ENCODE peak calls at places on chromosomes 11 and 22, in ten cellular contexts. One of them, this sample, is unnamed.
A peak's percentile ranks its signal among the peaks of the same experiment; 100 is the strongest.

GRCh38 chr11:113385749-113386148 is 1.8 kb upstream of the ANKK1 start:
- ATAC-seq in pancreas: no peak
- ATAC-seq in HCT116: no peak
- ATAC-seq in A549: no peak
- ATAC-seq in HepG2: no peak
- ATAC-seq in heart left ventricle: no peak
- ATAC-seq in Panc1: no peak
- ATAC-seq in aorta: no peak
- ATAC-seq in lower lobe of right lung: peak; percentile 53
- ATAC-seq in right cardiac atrium: no peak
- ATAC-seq in this sample: no peak

GRCh38 chr11:44566952-44567875 is 1.8 kb downstream of the CD82 start:
- ATAC-seq in lower lobe of right lung: no peak
- ATAC-seq in A549: no peak
- ATAC-seq in aorta: no peak
- ATAC-seq in right cardiac atrium: no peak
- ATAC-seq in HepG2: no peak
- ATAC-seq in heart left ventricle: no peak
- ATAC-seq in pancreas: no peak
- ATAC-seq in Panc1: no peak
- ATAC-seq in HCT116: no peak
- ATAC-seq in this sample: no peak

GRCh38 chr11:106398396-106399074 is 321.1 kb downstream of the AASDHPPT start:
- ATAC-seq in right cardiac atrium: no peak
- ATAC-seq in HepG2: no peak
- ATAC-seq in pancreas: peak; percentile 8
- ATAC-seq in A549: peak; percentile 73
- ATAC-seq in heart left ventricle: no peak
- ATAC-seq in Panc1: peak; percentile 82
- ATAC-seq in lower lobe of right lung: no peak
- ATAC-seq in aorta: no peak
- ATAC-seq in HCT116: peak; percentile 38
- ATAC-seq in this sample: no peak

GRCh38 chr11:9923280-9923679 is 259.4 kb downstream of the SWAP70 start:
- ATAC-seq in HCT116: no peak
- ATAC-seq in A549: no peak
- ATAC-seq in pancreas: no peak
- ATAC-seq in lower lobe of right lung: no peak
- ATAC-seq in heart left ventricle: no peak
- ATAC-seq in right cardiac atrium: no peak
- ATAC-seq in Panc1: no peak
- ATAC-seq in aorta: no peak
- ATAC-seq in HepG2: no peak
- ATAC-seq in this sample: no peak

GRCh38 chr11:22677153-22677890 is 10.9 kb downstream of the GAS2 start:
- ATAC-seq in A549: no peak
- ATAC-seq in pancreas: no peak
- ATAC-seq in heart left ventricle: peak; percentile 51
- ATAC-seq in Panc1: no peak
- ATAC-seq in right cardiac atrium: no peak
- ATAC-seq in HepG2: no peak
- ATAC-seq in HCT116: no peak
- ATAC-seq in lower lobe of right lung: no peak
- ATAC-seq in aorta: no peak
- ATAC-seq in this sample: no peak

GRCh38 chr11:12200359-12201015 is 90.1 kb downstream of the MICAL2 start:
- ATAC-seq in heart left ventricle: peak; percentile 49
- ATAC-seq in lower lobe of right lung: peak; percentile 12
- ATAC-seq in HCT116: no peak
- ATAC-seq in aorta: no peak
- ATAC-seq in HepG2: no peak
- ATAC-seq in pancreas: peak; percentile 67
- ATAC-seq in Panc1: peak; percentile 27
- ATAC-seq in A549: no peak
- ATAC-seq in right cardiac atrium: peak; percentile 28
- ATAC-seq in this sample: peak; percentile 32

GRCh38 chr11:112785104-112785503 is 176.1 kb upstream of the NCAM1 start:
- ATAC-seq in aorta: peak; percentile 69
- ATAC-seq in HCT116: no peak
- ATAC-seq in pancreas: peak; percentile 44
- ATAC-seq in right cardiac atrium: peak; percentile 70
- ATAC-seq in HepG2: no peak
- ATAC-seq in Panc1: no peak
- ATAC-seq in lower lobe of right lung: no peak
- ATAC-seq in heart left ventricle: no peak
- ATAC-seq in A549: no peak
- ATAC-seq in this sample: peak; percentile 42

GRCh38 chr22:38316340-38317236 is 645 bp downstream of the CSNK1E start:
- ATAC-seq in Panc1: peak; percentile 57
- ATAC-seq in HCT116: peak; percentile 39
- ATAC-seq in right cardiac atrium: peak; percentile 48
- ATAC-seq in A549: peak; percentile 7
- ATAC-seq in lower lobe of right lung: peak; percentile 70
- ATAC-seq in heart left ventricle: peak; percentile 11
- ATAC-seq in HepG2: peak; percentile 7
- ATAC-seq in aorta: peak; percentile 70
- ATAC-seq in pancreas: peak; percentile 69
- ATAC-seq in this sample: peak; percentile 76

GRCh38 chr11:11860103-11860979 is 18.6 kb downstream of the USP47 start:
- ATAC-seq in A549: no peak
- ATAC-seq in HepG2: no peak
- ATAC-seq in HCT116: no peak
- ATAC-seq in right cardiac atrium: no peak
- ATAC-seq in heart left ventricle: no peak
- ATAC-seq in aorta: no peak
- ATAC-seq in pancreas: no peak
- ATAC-seq in Panc1: peak; percentile 66
- ATAC-seq in lower lobe of right lung: no peak
- ATAC-seq in this sample: no peak

GRCh38 chr22:43088616-43088978 is 594 bp downstream of the TTLL1 start:
- ATAC-seq in lower lobe of right lung: no peak
- ATAC-seq in aorta: no peak
- ATAC-seq in heart left ventricle: no peak
- ATAC-seq in A549: peak; percentile 8
- ATAC-seq in HepG2: no peak
- ATAC-seq in Panc1: no peak
- ATAC-seq in right cardiac atrium: peak; percentile 9
- ATAC-seq in HCT116: no peak
- ATAC-seq in pancreas: no peak
- ATAC-seq in this sample: no peak

GRCh38 chr22:30833328-30833727 is 135.2 kb downstream of the MORC2 start:
- ATAC-seq in HepG2: no peak
- ATAC-seq in Panc1: no peak
- ATAC-seq in A549: no peak
- ATAC-seq in aorta: no peak
- ATAC-seq in right cardiac atrium: no peak
- ATAC-seq in HCT116: no peak
- ATAC-seq in lower lobe of right lung: no peak
- ATAC-seq in pancreas: no peak
- ATAC-seq in heart left ventricle: no peak
- ATAC-seq in this sample: no peak

GRCh38 chr11:124421043-124421442 is 3.6 kb downstream of the OR8B4 start:
- ATAC-seq in HepG2: no peak
- ATAC-seq in A549: no peak
- ATAC-seq in aorta: no peak
- ATAC-seq in right cardiac atrium: no peak
- ATAC-seq in HCT116: no peak
- ATAC-seq in lower lobe of right lung: no peak
- ATAC-seq in heart left ventricle: no peak
- ATAC-seq in pancreas: no peak
- ATAC-seq in Panc1: no peak
- ATAC-seq in this sample: no peak

GRCh38 chr11:57460017-57460755 is at the start of gene RTN4RL2:
- ATAC-seq in right cardiac atrium: peak; percentile 39
- ATAC-seq in aorta: no peak
- ATAC-seq in lower lobe of right lung: peak; percentile 48
- ATAC-seq in A549: peak; percentile 48
- ATAC-seq in pancreas: peak; percentile 55
- ATAC-seq in Panc1: peak; percentile 52
- ATAC-seq in heart left ventricle: no peak
- ATAC-seq in HCT116: peak; percentile 68
- ATAC-seq in HepG2: peak; percentile 39
- ATAC-seq in this sample: peak; percentile 18

GRCh38 chr22:37259540-37260029 is 15.5 kb upstream of the RAC2 start:
- ATAC-seq in Panc1: peak; percentile 72
- ATAC-seq in HepG2: no peak
- ATAC-seq in aorta: no peak
- ATAC-seq in right cardiac atrium: peak; percentile 44
- ATAC-seq in A549: peak; percentile 83
- ATAC-seq in HCT116: peak; percentile 78
- ATAC-seq in pancreas: peak; percentile 37
- ATAC-seq in lower lobe of right lung: peak; percentile 30
- ATAC-seq in heart left ventricle: no peak
- ATAC-seq in this sample: no peak

GRCh38 chr22:23219317-23219716 is 39.0 kb downstream of the BCR start:
- ATAC-seq in HCT116: no peak
- ATAC-seq in heart left ventricle: no peak
- ATAC-seq in A549: no peak
- ATAC-seq in lower lobe of right lung: no peak
- ATAC-seq in HepG2: no peak
- ATAC-seq in pancreas: no peak
- ATAC-seq in right cardiac atrium: no peak
- ATAC-seq in aorta: no peak
- ATAC-seq in Panc1: no peak
- ATAC-seq in this sample: no peak

DNA sequence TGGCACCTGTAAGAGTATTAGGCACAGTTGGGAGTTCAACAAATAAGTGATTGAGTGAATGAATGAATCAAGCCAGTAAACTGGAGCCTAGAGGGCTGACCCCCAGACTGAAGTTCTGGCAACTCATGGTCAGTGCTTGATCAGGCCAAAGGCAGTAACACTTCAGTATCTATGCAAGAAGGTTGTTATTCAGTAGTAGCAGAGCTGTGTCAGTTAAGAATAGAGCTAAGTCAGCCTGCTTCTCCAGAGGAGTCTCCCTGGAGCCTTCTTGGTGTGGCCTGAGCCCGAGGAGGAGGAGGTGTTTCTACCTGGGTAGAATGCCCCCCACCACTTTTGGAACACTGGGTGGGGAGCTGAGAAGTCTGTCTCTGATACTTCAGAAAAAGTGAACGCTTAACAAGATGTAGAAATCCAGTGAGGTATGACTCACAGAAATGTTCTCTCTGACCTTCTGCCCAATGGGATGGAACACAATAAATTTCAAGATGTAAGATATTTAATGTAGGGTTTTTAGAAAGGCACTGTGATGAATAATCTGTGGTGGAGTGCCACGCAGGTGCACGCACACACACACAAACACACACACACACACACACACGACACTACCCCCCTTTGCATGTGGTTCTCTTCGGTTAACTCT is 219.9 kb downstream of the HIPK3 start:
- ATAC-seq in Panc1: peak; percentile 52
- ATAC-seq in HepG2: no peak
- ATAC-seq in A549: peak; percentile 53
- ATAC-seq in lower lobe of right lung: no peak
- ATAC-seq in heart left ventricle: no peak
- ATAC-seq in pancreas: no peak
- ATAC-seq in HCT116: no peak
- ATAC-seq in aorta: no peak
- ATAC-seq in right cardiac atrium: no peak
- ATAC-seq in this sample: no peak
- H3K4me3 ChIP-seq in Panc1: no peak overlapping the region
- H3K4me3 ChIP-seq in HepG2: no peak overlapping the region
- H3K4me3 ChIP-seq in A549: no peak overlapping the region
- H3K4me3 ChIP-seq in lower lobe of right lung: no peak overlapping the region
- H3K4me3 ChIP-seq in heart left ventricle: no peak overlapping the region
- H3K4me3 ChIP-seq in pancreas: no peak overlapping the region
- H3K4me3 ChIP-seq in HCT116: no peak overlapping the region
- H3K4me3 ChIP-seq in aorta: no peak overlapping the region
- H3K4me3 ChIP-seq in right cardiac atrium: no peak overlapping the region
- H3K4me3 ChIP-seq in this sample: no peak overlapping the region

GRCh38 chr11:94550513-94550912 is 6.8 kb downstream of the FUT4 start:
- ATAC-seq in HepG2: no peak
- ATAC-seq in heart left ventricle: no peak
- ATAC-seq in A549: no peak
- ATAC-seq in right cardiac atrium: no peak
- ATAC-seq in pancreas: no peak
- ATAC-seq in lower lobe of right lung: no peak
- ATAC-seq in Panc1: no peak
- ATAC-seq in aorta: no peak
- ATAC-seq in HCT116: no peak
- ATAC-seq in this sample: no peak
- H3K4me1 ChIP-seq in HepG2: no peaks in the 10 kb centered on the region
- H3K4me1 ChIP-seq in heart left ventricle: peaks cover 15% of the 10 kb centered on the region
- H3K4me1 ChIP-seq in A549: peaks cover 8% of the 10 kb centered on the region
- H3K4me1 ChIP-seq in right cardiac atrium: peaks cover 2% of the 10 kb centered on the region
- H3K4me1 ChIP-seq in pancreas: peaks cover 17% of the 10 kb centered on the region
- H3K4me1 ChIP-seq in lower lobe of right lung: peaks cover 23% of the 10 kb centered on the region
- H3K4me1 ChIP-seq in Panc1: peaks cover 21% of the 10 kb centered on the region
- H3K4me1 ChIP-seq in aorta: peaks cover 3% of the 10 kb centered on the region
- H3K4me1 ChIP-seq in HCT116: no peaks in the 10 kb centered on the region
- H3K4me1 ChIP-seq in this sample: peaks cover 14% of the 10 kb centered on the region

GRCh38 chr11:103294516-103294915 is 185.3 kb downstream of the DYNC2H1 start:
- ATAC-seq in heart left ventricle: no peak
- ATAC-seq in A549: no peak
- ATAC-seq in pancreas: no peak
- ATAC-seq in lower lobe of right lung: no peak
- ATAC-seq in right cardiac atrium: no peak
- ATAC-seq in HepG2: no peak
- ATAC-seq in Panc1: no peak
- ATAC-seq in aorta: no peak
- ATAC-seq in HCT116: no peak
- ATAC-seq in this sample: no peak
- H3K9me3 ChIP-seq in heart left ventricle: peaks cover 56% of the 10 kb centered on the region
- H3K9me3 ChIP-seq in A549: peaks cover 22% of the 10 kb centered on the region
- H3K9me3 ChIP-seq in pancreas: peaks cover 3% of the 10 kb centered on the region
- H3K9me3 ChIP-seq in lower lobe of right lung: peaks cover 49% of the 10 kb centered on the region
- H3K9me3 ChIP-seq in right cardiac atrium: peaks cover 9% of the 10 kb centered on the region
- H3K9me3 ChIP-seq in HepG2: peaks cover 61% of the 10 kb centered on the region
- H3K9me3 ChIP-seq in Panc1: peaks cover 46% of the 10 kb centered on the region
- H3K9me3 ChIP-seq in aorta: peaks cover 13% of the 10 kb centered on the region
- H3K9me3 ChIP-seq in HCT116: no peaks in the 10 kb centered on the region
- H3K9me3 ChIP-seq in this sample: peaks cover 39% of the 10 kb centered on the region

DNA sequence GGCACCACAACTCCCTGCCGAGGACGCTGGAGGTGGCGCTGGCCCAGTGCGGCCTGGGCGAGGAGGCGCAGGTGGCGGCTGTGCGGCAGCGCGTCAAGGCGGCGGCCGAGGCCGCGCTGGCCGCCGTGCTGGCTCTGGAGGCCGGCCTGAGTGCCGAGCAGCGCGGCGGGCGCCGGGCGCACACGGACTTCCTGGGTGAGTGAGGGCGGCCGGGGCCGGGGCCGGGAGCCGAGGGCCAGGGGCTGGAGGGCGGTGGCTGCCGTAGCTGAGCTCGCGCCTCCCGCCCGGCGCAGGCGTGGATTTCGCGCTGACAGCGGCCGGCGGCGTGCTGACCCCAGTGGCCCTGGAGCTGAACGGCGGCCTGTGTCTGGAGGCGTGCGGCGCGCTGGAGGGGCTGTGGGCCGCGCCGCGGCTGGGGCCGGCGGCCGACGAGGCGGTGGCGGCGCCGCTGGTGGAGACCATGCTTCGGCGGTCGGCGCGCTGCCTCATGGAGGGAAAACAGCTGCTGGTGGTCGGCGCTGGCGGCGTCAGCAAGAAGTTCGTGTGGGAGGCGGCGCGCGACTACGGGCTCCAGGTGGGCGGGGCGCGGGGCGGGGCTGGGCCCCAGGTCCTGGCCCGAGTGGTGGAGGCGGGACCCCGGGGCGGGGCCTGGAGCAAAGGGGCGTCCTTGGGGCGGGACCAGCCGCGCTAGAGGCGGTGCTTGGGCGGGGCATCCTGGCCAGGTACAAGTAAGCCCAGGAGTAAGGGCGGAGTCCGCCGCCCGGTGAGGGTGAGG is 5.4 kb downstream of the CARNS1 start:
- ATAC-seq in Panc1: peak; percentile 91
- ATAC-seq in heart left ventricle: peak; percentile 91
- ATAC-seq in A549: peak; percentile 89
- ATAC-seq in right cardiac atrium: peak; percentile 92
- ATAC-seq in HepG2: peak; percentile 80
- ATAC-seq in lower lobe of right lung: peak; percentile 97
- ATAC-seq in aorta: peak; percentile 95
- ATAC-seq in HCT116: peak; percentile 95
- ATAC-seq in pancreas: peak; percentile 94
- ATAC-seq in this sample: peak; percentile 97
- H3K4me3 ChIP-seq in Panc1: peak overlapping the region; percentile 61
- H3K4me3 ChIP-seq in heart left ventricle: peak overlapping the region; percentile 76
- H3K4me3 ChIP-seq in A549: peak overlapping the region; percentile 57
- H3K4me3 ChIP-seq in right cardiac atrium: peak overlapping the region; percentile 65
- H3K4me3 ChIP-seq in HepG2: peak overlapping the region; percentile 30
- H3K4me3 ChIP-seq in lower lobe of right lung: peak overlapping the region; percentile 66
- H3K4me3 ChIP-seq in aorta: peak overlapping the region; percentile 63
- H3K4me3 ChIP-seq in HCT116: peak overlapping the region; percentile 40
- H3K4me3 ChIP-seq in pancreas: peak overlapping the region; percentile 66
- H3K4me3 ChIP-seq in this sample: peak overlapping the region; percentile 60

This sample was measured in gastroesophageal sphincter.